ENCODE peak calls at places on chromosome 18, in five cellular contexts. U is epithelial cell of esophagus; I is activated T-helper 1 cell treated with anti-CD3 and anti-CD28 coated beads, Interleukin-2, amount 50 U/mL, for 16 hours; R is stimulated activated CD4-positive, alpha-beta T cell treated with anti-CD3 and anti-CD28 coated beads, Interleukin-2, amount 100 ng/mL, for 48 hours; K is type B pancreatic cell. Z is an unnamed sample.

GRCh38 chr18:59954746-59955145 is 55.0 kb downstream of the PMAIP1 start:
- DNase-seq in U (peak), I (no peak), R (no peak), K (no peak), Z (no peak)

GRCh38 chr18:48031011-48031480 is 100.6 kb upstream of the SMAD2 start:
- DNase-seq in U (peak), I (no peak), R (no peak), K (no peak), Z (peak)

GRCh38 chr18:48264508-48264907 is 144.7 kb downstream of the ZBTB7C start:
- DNase-seq in U (peak), I (no peak), R (no peak), K (no peak), Z (no peak)

GRCh38 chr18:62878305-62878704 is 163.0 kb downstream of the PHLPP1 start:
- DNase-seq in U (no peak), I (no peak), R (no peak), K (no peak), Z (no peak)

GRCh38 chr18:8929381-8929780 is 173.1 kb upstream of the NDUFV2 start:
- DNase-seq in U (no peak), I (no peak), R (no peak), K (no peak), Z (no peak)

GRCh38 chr18:14917311-14917710 is 169.3 kb downstream of the ANKRD30B start:
- DNase-seq in U (no peak), I (no peak), R (no peak), K (no peak), Z (no peak)

GRCh38 chr18:67916142-67916541 is 399.6 kb upstream of the DSEL start:
- DNase-seq in U (peak), I (no peak), R (no peak), K (no peak), Z (no peak)

GRCh38 chr18:51668101-51668500 is 470.6 kb upstream of the MEX3C start:
- DNase-seq in U (peak), I (no peak), R (peak), K (peak), Z (peak)

GRCh38 chr18:69388222-69388621 is 12.5 kb upstream of the DOK6 start:
- DNase-seq in U (no peak), I (no peak), R (no peak), K (no peak), Z (no peak)

GRCh38 chr18:79382681-79383387 is 12.9 kb upstream of the NFATC1 start:
- DNase-seq in U (peak), I (no peak), R (no peak), K (no peak), Z (no peak)

GRCh38 chr18:75198046-75198445 is 10.9 kb downstream of the PTGR3 start:
- DNase-seq in U (no peak), I (no peak), R (no peak), K (no peak), Z (no peak)

GRCh38 chr18:29164020-29164706 is 987.2 kb upstream of the CDH2 start:
- DNase-seq in U (peak), I (no peak), R (no peak), K (no peak), Z (no peak)

GRCh38 chr18:26654173-26655009 is 106.0 kb upstream of the KCTD1 start:
- DNase-seq in U (no peak), I (no peak), R (no peak), K (no peak), Z (no peak)

GRCh38 chr18:44852818-44853217 is 172.1 kb downstream of the SETBP1 start:
- DNase-seq in U (no peak), I (no peak), R (no peak), K (no peak), Z (no peak)

GRCh38 chr18:30451976-30452375 is 590.6 kb downstream of the DSC3 start:
- DNase-seq in U (no peak), I (no peak), R (no peak), K (no peak), Z (no peak)

GRCh38 chr18:59874166-59874565 is 25.6 kb upstream of the PMAIP1 start:
- DNase-seq in U (peak), I (no peak), R (no peak), K (no peak), Z (no peak)

GRCh38 chr18:22282311-22283235 is 113.2 kb downstream of the GATA6 start:
- DNase-seq in U (peak), I (no peak), R (no peak), K (no peak), Z (peak)

GRCh38 chr18:65750421-65751144 is at the start of gene CDH7:
- DNase-seq in U (peak), I (no peak), R (no peak), K (peak), Z (no peak)

GRCh38 chr18:76380791-76381405 is 114.1 kb downstream of the ZNF516 start:
- DNase-seq in U (peak), I (no peak), R (peak), K (no peak), Z (no peak)

GRCh38 chr18:43060020-43060419 is 55.5 kb downstream of the RIT2 start:
- DNase-seq in U (no peak), I (no peak), R (no peak), K (no peak), Z (no peak)

Z was measured in NCI-H1048.